ENCODE peak calls at places on chromosomes 4 and X, in six cellular contexts. X is OCI-LY7, L is upper lobe of right lung, S is uterus, H is adipocyte, D is ovary. B is an unnamed sample.

GRCh38 chrX:139930923-139931645 is 1.8 kb downstream of the ATP11C start:
- DNase-seq in X (peak), L (peak), S (no peak), H (peak), D (no peak), B (no peak)

GRCh38 chr4:74418063-74418670 is 26.8 kb upstream of the AREG start:
- DNase-seq in X (no peak), L (no peak), S (no peak), H (peak), D (no peak), B (no peak)

GRCh38 chr4:19857405-19857804 is 394.3 kb upstream of the SLIT2 start:
- DNase-seq in X (no peak), L (no peak), S (no peak), H (peak), D (no peak), B (no peak)

GRCh38 chr4:157885785-157886184 is 287.0 kb downstream of the GASK1B start:
- DNase-seq in X (no peak), L (no peak), S (no peak), H (no peak), D (no peak), B (no peak)

GRCh38 chr4:102344520-102344954 is 745 bp downstream of the SLC39A8 start:
- DNase-seq in X (peak), L (peak), S (peak), H (peak), D (peak), B (peak)

GRCh38 chrX:17851854-17852253 is 9.2 kb downstream of the RAI2 start:
- DNase-seq in X (no peak), L (no peak), S (no peak), H (no peak), D (no peak), B (no peak)

GRCh38 chr4:146158036-146158745 is 17.3 kb upstream of the LSM6 start:
- DNase-seq in X (no peak), L (no peak), S (no peak), H (peak), D (no peak), B (no peak)

GRCh38 chrX:108139303-108139702 is 47.7 kb downstream of the ATG4A start:
- DNase-seq in X (peak), L (no peak), S (no peak), H (peak), D (no peak), B (no peak)

GRCh38 chrX:40931921-40932320 is 153.3 kb upstream of the USP9X start:
- DNase-seq in X (no peak), L (no peak), S (no peak), H (no peak), D (no peak), B (no peak)

GRCh38 chrX:38260231-38260630 is 39.6 kb upstream of the SRPX start:
- DNase-seq in X (peak), L (no peak), S (no peak), H (no peak), D (no peak), B (no peak)

GRCh38 chrX:20042221-20042620 is 51.4 kb upstream of the BCLAF3 start:
- DNase-seq in X (no peak), L (no peak), S (no peak), H (no peak), D (no peak), B (no peak)

GRCh38 chr4:156558365-156559025 is 413.1 kb downstream of the PDGFC start:
- DNase-seq in X (no peak), L (no peak), S (no peak), H (no peak), D (no peak), B (no peak)

GRCh38 chr4:65482410-65482809 is 187.9 kb downstream of the EPHA5 start:
- DNase-seq in X (no peak), L (no peak), S (no peak), H (no peak), D (no peak), B (no peak)

GRCh38 chrX:135591871-135592270 is 71.4 kb downstream of the INTS6L start:
- DNase-seq in X (no peak), L (no peak), S (no peak), H (no peak), D (no peak), B (no peak)

GRCh38 chrX:53435997-53436396 is 1.8 kb upstream of the HSD17B10 start:
- DNase-seq in X (peak), L (peak), S (peak), H (peak), D (peak), B (peak)

GRCh38 chr4:2484993-2485392 is 16.1 kb downstream of the RNF4 start:
- DNase-seq in X (peak), L (peak), S (peak), H (peak), D (peak), B (no peak)
- H3K4me3 ChIP-seq in X (peak), L (peak), S (no peak), H (no peak), D (no peak), B (peak)

GRCh38 chr4:24262616-24263015 is 321.7 kb downstream of the DHX15 start:
- DNase-seq in X (no peak), L (no peak), S (no peak), H (no peak), D (no peak), B (no peak)

GRCh38 chr4:24262084-24262483 is 322.3 kb downstream of the DHX15 start:
- DNase-seq in X (no peak), L (no peak), S (no peak), H (no peak), D (no peak), B (no peak)

GRCh38 chr4:24266951-24267577 is 317.3 kb downstream of the DHX15 start:
- DNase-seq in X (no peak), L (no peak), S (no peak), H (no peak), D (no peak), B (no peak)

GRCh38 chr4:24260922-24261581 is 323.3 kb downstream of the DHX15 start:
- DNase-seq in X (no peak), L (no peak), S (no peak), H (no peak), D (no peak), B (no peak)

GRCh38 chr4:24266014-24266413 is 318.3 kb downstream of the DHX15 start:
- DNase-seq in X (no peak), L (no peak), S (no peak), H (no peak), D (no peak), B (no peak)
- H3K4me3 ChIP-seq in X (no peak), L (no peak), S (no peak), H (no peak), D (no peak), B (no peak)

GRCh38 chr4:13533670-13534343 is 10.5 kb downstream of the NKX3-2 start:
- DNase-seq in X (no peak), L (no peak), S (no peak), H (no peak), D (no peak), B (no peak)
- H3K4me3 ChIP-seq in X (no peak), L (no peak), S (no peak), H (no peak), D (no peak), B (no peak)

GRCh38 chrX:33128048-33128805 is 83.1 kb downstream of the DMD start:
- DNase-seq in X (peak), L (no peak), S (no peak), H (no peak), D (no peak), B (no peak)

GRCh38 chrX:33126469-33126868 is 84.9 kb downstream of the DMD start:
- DNase-seq in X (peak), L (no peak), S (no peak), H (no peak), D (no peak), B (no peak)
- H3K4me3 ChIP-seq in X (peak), L (no peak), S (no peak), H (no peak), D (no peak), B (no peak)

DNA sequence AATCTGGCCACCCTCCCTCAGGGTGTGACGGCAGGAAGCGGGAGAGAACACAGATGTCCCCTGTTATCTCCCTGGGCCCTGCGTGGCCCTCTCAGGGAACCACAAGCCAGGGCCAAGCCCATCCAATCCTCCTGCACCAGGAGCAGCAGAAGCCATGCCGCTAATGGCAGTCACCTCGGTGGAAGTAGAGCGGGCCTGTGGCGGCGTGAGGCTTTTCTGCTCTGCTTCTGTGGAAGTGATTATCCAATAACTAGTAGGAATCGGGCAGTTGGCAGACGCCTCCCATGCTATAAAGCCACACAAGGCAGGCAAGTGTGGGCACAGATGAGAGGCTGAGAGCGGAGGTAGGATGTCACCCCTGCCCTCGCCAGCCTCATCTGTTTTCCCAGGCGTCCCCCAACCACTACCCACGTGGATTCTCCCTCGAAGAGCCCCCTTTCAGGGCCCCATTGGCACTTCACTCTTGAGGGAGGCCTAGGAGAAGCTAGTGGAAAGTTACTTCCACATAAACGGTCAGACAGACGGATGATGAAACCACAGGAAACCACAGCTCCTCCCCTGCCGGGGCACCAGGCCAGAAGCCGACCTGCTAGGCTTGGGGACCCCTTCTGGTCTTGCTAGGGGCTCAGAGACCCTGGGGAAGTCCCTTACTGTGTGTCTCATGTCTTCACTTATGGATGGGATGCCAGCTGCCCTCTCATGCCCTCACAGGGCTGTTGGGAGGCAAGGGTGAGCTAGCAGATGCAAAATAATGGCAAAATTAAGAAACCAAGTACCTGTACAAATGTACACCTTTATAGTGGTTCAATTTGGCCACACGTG is 18.8 kb upstream of the TMSB4X start:
- DNase-seq in X (peak), L (peak), S (peak), H (peak), D (no peak), B (no peak)
- H3K4me3 ChIP-seq in X (peak), L (peak), S (no peak), H (no peak), D (no peak), B (peak)

GRCh38 chr4:165489786-165490185 is 111.0 kb downstream of the CPE start:
- DNase-seq in X (no peak), L (no peak), S (no peak), H (peak), D (no peak), B (no peak)

GRCh38 chr4:165493359-165493758 is 114.6 kb downstream of the CPE start:
- DNase-seq in X (peak), L (peak), S (peak), H (peak), D (peak), B (peak)
- H3K4me3 ChIP-seq in X (no peak), L (peak), S (no peak), H (peak), D (no peak), B (no peak)

DNA sequence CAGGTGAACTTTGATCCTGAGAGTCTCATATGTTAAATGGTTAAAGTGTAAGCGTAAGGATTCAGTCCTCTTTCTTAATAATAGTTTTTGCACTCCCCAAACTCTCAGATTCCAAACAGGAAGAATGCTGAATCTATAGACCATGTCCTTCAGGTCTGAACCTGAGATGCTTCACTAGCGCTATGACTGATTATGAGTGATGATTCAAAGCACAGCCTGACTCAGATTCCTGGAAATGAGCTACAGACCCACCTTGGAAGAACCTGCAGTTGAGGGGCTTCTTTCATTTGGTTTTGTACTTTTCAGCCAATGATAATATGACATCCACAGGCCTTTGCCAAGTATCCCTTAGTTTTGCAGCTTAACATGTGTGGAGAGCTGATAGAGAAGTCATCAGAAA is 1.4 kb downstream of the EDNRA start:
- DNase-seq in X (no peak), L (no peak), S (no peak), H (peak), D (no peak), B (no peak)
- H3K4me3 ChIP-seq in X (no peak), L (peak), S (peak), H (no peak), D (peak), B (peak)

B was measured in breast epithelium.